ENCODE peak calls at places on chromosomes 16 and 17, in eight cellular contexts. H is naive thymus-derived CD4-positive, alpha-beta T cell; N is skeletal muscle cell; C is small intestine; L is ascending aorta; W is cardiac fibroblast; O is fibroblast of the aortic adventitia; P is right atrium auricular region. F is an unnamed sample.

GRCh38 chr17:71681427-71682173 is 439.2 kb upstream of the SOX9 start:
- DNase-seq in H (no peak), N (no peak), C (peak), L (no peak), W (no peak), O (no peak), P (no peak), F (no peak)

GRCh38 chr16:52453661-52454060 is 93.3 kb downstream of the TOX3 start:
- DNase-seq in H (no peak), N (no peak), C (peak), L (no peak), W (no peak), O (no peak), P (no peak), F (no peak)

GRCh38 chr17:2849327-2849670 is 53.1 kb downstream of the RAP1GAP2 start:
- DNase-seq in H (no peak), N (no peak), C (no peak), L (no peak), W (no peak), O (no peak), P (no peak), F (no peak)

GRCh38 chr17:50817838-50818237 is 17.5 kb upstream of the WFIKKN2 start:
- DNase-seq in H (no peak), N (no peak), C (no peak), L (no peak), W (peak), O (no peak), P (no peak), F (no peak)

GRCh38 chr17:80132906-80133625 is 13.9 kb downstream of the EIF4A3 start:
- DNase-seq in H (no peak), N (no peak), C (no peak), L (no peak), W (no peak), O (no peak), P (no peak), F (no peak)

GRCh38 chr17:76997981-76998531 is 129.9 kb downstream of the MGAT5B start:
- DNase-seq in H (peak), N (no peak), C (peak), L (no peak), W (no peak), O (no peak), P (no peak), F (no peak)

GRCh38 chr16:65121870-65122723 is at the start of gene CDH11:
- DNase-seq in H (no peak), N (peak), C (no peak), L (peak), W (peak), O (peak), P (no peak), F (peak)

GRCh38 chr16:30896890-30897730 is 696 bp downstream of the CTF1 start:
- DNase-seq in H (peak), N (peak), C (peak), L (peak), W (peak), O (peak), P (peak), F (peak)

GRCh38 chr17:29070795-29071194 is 27.9 kb downstream of the PIPOX start:
- DNase-seq in H (no peak), N (no peak), C (no peak), L (no peak), W (no peak), O (no peak), P (no peak), F (no peak)

GRCh38 chr17:12982224-12982623 is 35.6 kb downstream of the ELAC2 start:
- DNase-seq in H (no peak), N (no peak), C (no peak), L (no peak), W (no peak), O (no peak), P (no peak), F (no peak)

GRCh38 chr16:55292491-55292890 is 31.5 kb upstream of the IRX6 start:
- DNase-seq in H (no peak), N (no peak), C (no peak), L (no peak), W (no peak), O (no peak), P (no peak), F (no peak)

GRCh38 chr16:13864689-13865088 is 55.3 kb upstream of the ERCC4 start:
- DNase-seq in H (no peak), N (no peak), C (no peak), L (no peak), W (no peak), O (no peak), P (no peak), F (no peak)

GRCh38 chr17:11896199-11896598 is 101.1 kb downstream of the ZNF18 start:
- DNase-seq in H (no peak), N (no peak), C (no peak), L (no peak), W (no peak), O (no peak), P (no peak), F (no peak)

GRCh38 chr17:38797828-38798227 is 1.5 kb downstream of the PIP4K2B start:
- DNase-seq in H (no peak), N (no peak), C (no peak), L (no peak), W (peak), O (no peak), P (no peak), F (no peak)

GRCh38 chr17:21036361-21036881 is 6.4 kb downstream of the USP22 start:
- DNase-seq in H (no peak), N (no peak), C (no peak), L (no peak), W (peak), O (no peak), P (no peak), F (no peak)

GRCh38 chr16:1583180-1583579 is 28.7 kb downstream of the IFT140 start:
- DNase-seq in H (no peak), N (no peak), C (no peak), L (no peak), W (no peak), O (no peak), P (no peak), F (no peak)

GRCh38 chr16:2273931-2274330 is 6.0 kb upstream of the RNPS1 start:
- DNase-seq in H (no peak), N (no peak), C (no peak), L (no peak), W (no peak), O (no peak), P (no peak), F (no peak)

GRCh38 chr16:19882641-19883040 is 2.0 kb downstream of the GPRC5B start:
- DNase-seq in H (no peak), N (no peak), C (no peak), L (no peak), W (no peak), O (no peak), P (no peak), F (no peak)

GRCh38 chr16:3099395-3099731 is 269 bp upstream of the ZSCAN10 start:
- DNase-seq in H (no peak), N (no peak), C (no peak), L (no peak), W (no peak), O (no peak), P (no peak), F (no peak)

GRCh38 chr17:82866521-82867214 is 26.8 kb upstream of the ZNF750 start:
- DNase-seq in H (no peak), N (peak), C (no peak), L (no peak), W (peak), O (peak), P (no peak), F (no peak)

GRCh38 chr17:44846206-44846605 is 1.5 kb upstream of the HIGD1B start:
- DNase-seq in H (no peak), N (no peak), C (no peak), L (no peak), W (no peak), O (no peak), P (no peak), F (no peak)

GRCh38 chr17:1001640-1002411 is 4.9 kb downstream of the TIMM22 start:
- DNase-seq in H (no peak), N (no peak), C (no peak), L (peak), W (peak), O (peak), P (no peak), F (no peak)

GRCh38 chr16:3283525-3284447 is 495 bp downstream of the ZNF263 start:
- DNase-seq in H (no peak), N (no peak), C (no peak), L (no peak), W (peak), O (no peak), P (no peak), F (no peak)

GRCh38 chr17:1552911-1553310 is 9.7 kb downstream of the PITPNA start:
- DNase-seq in H (no peak), N (no peak), C (no peak), L (no peak), W (no peak), O (no peak), P (no peak), F (no peak)

GRCh38 chr16:16857012-16857411 is 478.1 kb downstream of the NPIPA7 start:
- DNase-seq in H (no peak), N (no peak), C (no peak), L (no peak), W (no peak), O (no peak), P (no peak), F (no peak)

GRCh38 chr16:53865492-53865863 is 161.5 kb downstream of the FTO start:
- DNase-seq in H (no peak), N (peak), C (no peak), L (no peak), W (peak), O (peak), P (no peak), F (no peak)

GRCh38 chr16:67910162-67910561 is 17.1 kb downstream of the PSKH1 start:
- DNase-seq in H (no peak), N (peak), C (no peak), L (no peak), W (peak), O (no peak), P (no peak), F (no peak)

GRCh38 chr17:74742153-74742515 is 5.1 kb downstream of the RAB37 start:
- DNase-seq in H (no peak), N (no peak), C (peak), L (no peak), W (no peak), O (no peak), P (no peak), F (no peak)

DNA sequence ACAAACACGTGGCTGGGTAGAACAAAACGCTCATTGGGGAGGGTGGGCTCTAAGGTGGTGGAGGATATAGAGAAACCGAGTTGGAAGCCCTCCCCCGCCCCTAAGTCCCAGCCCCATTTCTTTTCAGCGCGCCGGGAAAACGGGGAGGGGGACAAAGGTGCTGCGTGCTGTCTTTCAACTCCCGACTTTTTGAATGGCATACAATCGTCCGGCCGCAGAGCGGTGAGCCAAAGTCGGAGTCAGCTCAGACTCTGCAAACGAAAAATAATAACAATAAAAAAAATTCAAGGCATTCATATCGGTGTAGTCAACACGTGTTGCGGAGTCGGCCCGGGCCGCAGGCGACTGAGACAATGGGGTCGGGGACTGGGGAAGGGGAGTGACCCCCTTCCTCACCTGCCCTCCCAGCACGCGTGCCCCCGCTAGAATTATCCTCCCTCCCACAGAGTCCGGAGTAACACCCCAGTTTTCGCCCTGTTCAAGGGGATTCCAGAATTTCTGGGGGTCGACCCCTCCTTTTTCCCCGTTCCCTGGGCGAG is 1.8 kb upstream of the IGF2BP1 start:
- DNase-seq in H (no peak), N (no peak), C (no peak), L (peak), W (no peak), O (no peak), P (peak), F (no peak)
- H3K4me3 ChIP-seq in H (no peak), N (peak), C (no peak), L (no peak), W (peak), O (peak), P (no peak), F (no peak)

GRCh38 chr17:6231465-6231864 is 161.3 kb downstream of the WSCD1 start:
- DNase-seq in H (no peak), N (no peak), C (no peak), L (no peak), W (no peak), O (no peak), P (peak), F (no peak)

GRCh38 chr17:6232768-6233130 is 162.6 kb downstream of the WSCD1 start:
- DNase-seq in H (no peak), N (no peak), C (no peak), L (no peak), W (no peak), O (no peak), P (no peak), F (no peak)

GRCh38 chr17:6233856-6234255 is 163.7 kb downstream of the WSCD1 start:
- DNase-seq in H (no peak), N (no peak), C (no peak), L (no peak), W (no peak), O (no peak), P (no peak), F (no peak)

GRCh38 chr17:6233339-6233738 is 163.2 kb downstream of the WSCD1 start:
- DNase-seq in H (no peak), N (no peak), C (no peak), L (no peak), W (no peak), O (no peak), P (no peak), F (no peak)

DNA sequence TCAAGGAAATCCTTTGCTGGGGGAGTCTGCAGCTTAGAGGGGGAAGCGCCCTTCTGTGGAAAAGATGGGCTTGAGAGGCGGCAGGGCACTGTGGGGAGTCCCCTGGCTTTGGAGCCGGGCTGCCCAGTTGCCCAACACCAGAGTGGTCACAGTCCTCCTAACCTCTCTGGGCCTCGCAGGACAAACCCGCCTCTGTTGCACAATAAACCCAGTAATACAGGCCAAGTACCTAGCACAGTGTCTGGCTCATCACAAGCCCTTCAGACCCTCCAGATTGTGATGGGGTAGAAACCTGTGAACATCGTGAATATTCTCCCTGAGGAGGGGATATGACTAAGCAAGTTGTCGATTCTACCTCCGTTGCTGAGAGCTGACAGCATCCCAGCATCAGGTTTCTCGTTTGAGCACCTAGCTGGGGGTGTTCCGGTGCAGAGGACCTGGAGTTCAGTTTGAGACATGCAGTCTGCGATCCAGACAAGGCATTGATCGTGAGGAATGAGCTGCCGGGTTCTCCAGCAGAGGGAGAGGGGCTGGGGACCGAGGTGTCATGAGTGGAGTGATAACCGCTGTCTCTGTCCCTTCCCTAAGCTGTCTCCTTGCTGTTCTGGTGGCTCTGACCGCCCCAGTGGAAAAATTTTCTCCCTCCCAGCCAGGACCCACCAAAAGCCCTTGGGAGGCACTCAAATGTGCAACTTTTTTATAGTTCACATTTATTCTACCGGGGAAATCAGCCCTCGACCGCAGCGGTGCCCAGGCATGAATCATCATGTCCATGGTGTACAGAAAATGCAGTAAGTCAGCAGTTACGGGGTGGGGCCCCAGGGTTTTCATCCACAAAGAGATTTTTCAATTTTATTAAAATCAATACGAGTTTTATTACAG is 161.9 kb downstream of the WSCD1 start:
- DNase-seq in H (no peak), N (no peak), C (no peak), L (no peak), W (no peak), O (no peak), P (peak), F (no peak)
- H3K4me3 ChIP-seq in H (no peak), N (no peak), C (no peak), L (no peak), W (no peak), O (no peak), P (no peak), F (no peak)

DNA sequence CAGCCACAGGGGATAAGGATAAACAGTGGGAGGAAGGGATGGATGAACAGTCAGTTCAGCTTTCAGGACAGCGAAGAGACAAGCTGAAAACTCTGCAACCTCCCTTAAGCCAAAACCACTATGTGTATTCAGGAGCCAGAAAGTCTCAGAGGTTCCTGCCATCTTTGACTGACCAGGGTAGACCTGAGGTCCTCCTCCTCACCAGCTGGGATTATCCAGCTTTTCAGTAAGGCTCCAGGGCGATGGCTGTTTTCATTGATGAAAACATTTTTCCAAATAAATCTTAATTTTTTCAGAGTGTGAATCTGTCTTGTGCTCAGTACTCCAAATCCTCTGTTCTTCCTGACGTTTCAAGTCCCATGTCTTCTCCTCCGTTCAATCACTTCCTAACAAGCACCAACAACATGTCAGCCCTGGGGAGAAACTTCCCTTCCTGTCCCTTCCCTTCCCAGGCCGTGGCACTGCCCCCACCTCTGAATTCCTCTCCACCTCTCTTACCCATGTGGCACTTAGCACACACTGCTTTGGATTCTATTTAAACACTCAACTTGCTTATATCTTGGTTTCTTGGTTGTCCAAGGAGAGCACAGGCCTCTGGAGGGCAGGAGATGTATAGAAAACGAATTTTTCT is 5.2 kb downstream of the HSDL1 start:
- DNase-seq in H (no peak), N (no peak), C (no peak), L (no peak), W (no peak), O (no peak), P (no peak), F (no peak)
- H3K4me3 ChIP-seq in H (no peak), N (no peak), C (no peak), L (no peak), W (no peak), O (no peak), P (no peak), F (no peak)

GRCh38 chr17:57972151-57972550 is 15.9 kb downstream of the VEZF1 start:
- DNase-seq in H (no peak), N (no peak), C (no peak), L (no peak), W (no peak), O (no peak), P (no peak), F (no peak)
- H3K4me3 ChIP-seq in H (no peak), N (no peak), C (no peak), L (no peak), W (no peak), O (no peak), P (no peak), F (no peak)

DNA sequence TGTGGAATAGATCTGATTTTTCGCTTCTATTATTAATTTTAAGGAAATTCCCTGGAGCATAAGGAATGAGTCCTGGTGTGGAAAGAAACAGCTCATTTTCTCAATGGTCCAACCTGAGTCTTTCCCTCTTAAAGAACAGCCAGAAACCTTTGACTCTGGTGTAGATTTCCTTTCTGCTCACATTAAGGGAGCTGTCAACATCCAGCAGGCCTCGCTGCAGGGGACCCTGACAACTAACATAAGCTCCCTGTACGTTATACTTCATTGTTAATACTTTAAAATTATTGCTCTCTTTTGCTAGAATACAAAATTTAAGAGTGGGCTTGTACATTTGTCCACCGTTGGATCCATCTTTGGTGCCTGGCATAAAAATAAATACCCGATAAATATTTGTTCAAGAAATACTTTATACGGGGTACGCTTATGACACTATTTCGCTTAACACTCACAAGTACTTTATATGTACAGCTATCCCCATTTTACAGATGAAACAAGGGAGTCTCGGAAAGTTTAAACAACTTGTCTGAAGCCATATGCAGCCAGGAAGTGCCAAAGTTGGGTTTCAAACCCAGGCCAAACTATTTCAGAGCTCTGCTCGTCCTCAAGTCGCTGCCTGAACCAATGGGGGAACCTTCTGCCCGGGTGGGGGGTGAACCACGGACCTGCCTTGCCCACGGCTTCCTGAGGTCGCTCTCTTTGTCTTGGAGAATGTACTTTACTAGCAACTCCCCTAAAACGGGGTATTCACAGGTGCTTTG is 648 bp downstream of the SMARCE1 start:
- DNase-seq in H (no peak), N (peak), C (peak), L (no peak), W (peak), O (peak), P (no peak), F (no peak)
- H3K4me3 ChIP-seq in H (peak), N (peak), C (peak), L (peak), W (peak), O (peak), P (peak), F (peak)

DNA sequence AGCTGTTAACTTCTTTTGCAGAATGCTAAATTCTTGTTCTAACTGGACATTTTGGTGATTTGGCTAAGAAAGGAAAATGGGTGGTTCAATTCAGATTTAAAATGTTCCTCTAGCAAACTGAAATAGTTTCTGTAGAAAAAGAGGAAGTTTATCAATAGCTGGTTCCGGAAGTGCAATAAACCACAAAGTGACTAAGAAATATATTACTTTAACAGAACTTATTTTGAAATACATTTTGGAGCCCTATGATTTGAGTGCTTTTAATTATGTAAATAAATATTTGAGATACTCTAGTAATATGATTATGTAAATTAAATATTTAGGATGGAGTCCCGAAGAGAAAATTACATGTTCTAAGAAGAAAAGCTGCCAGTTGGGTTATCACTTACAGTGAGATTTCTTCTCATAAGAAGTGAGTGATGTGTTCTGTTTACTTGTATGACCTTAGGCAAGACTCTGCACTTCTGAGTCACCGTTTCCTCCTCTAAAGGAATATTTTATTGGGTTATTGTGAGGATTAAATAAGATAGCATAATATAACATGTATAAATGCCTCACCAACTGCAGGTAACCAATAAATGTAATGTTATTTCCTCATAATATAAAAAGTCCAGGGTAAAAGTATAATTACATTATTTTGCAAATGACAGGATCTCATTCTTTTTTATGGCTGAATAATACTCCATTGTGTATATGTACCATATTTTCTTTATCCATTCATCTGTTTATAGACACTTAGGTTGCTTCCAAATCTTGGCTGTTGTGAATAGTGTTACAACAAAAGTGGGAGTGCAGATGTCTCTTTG is at the start of gene EVI2B:
- DNase-seq in H (peak), N (no peak), C (peak), L (no peak), W (peak), O (peak), P (no peak), F (no peak)
- H3K4me3 ChIP-seq in H (peak), N (no peak), C (peak), L (peak), W (peak), O (no peak), P (no peak), F (peak)